ENCODE peak calls at places on chromosomes 2 and 18, in four cellular contexts. One of them, this sample, is unnamed.
A peak's percentile ranks its signal among the peaks of the same experiment; 100 is the strongest.

GRCh38 chr2:229340086-229340760 is 69.1 kb upstream of the PID1 start:
- DNase-seq in osteocyte: no peak
- DNase-seq in neural crest cell: no peak
- DNase-seq in CD8-positive, alpha-beta T cell: no peak
- DNase-seq in this sample: no peak

GRCh38 chr2:64250751-64251405 is 106.7 kb upstream of the PELI1 start:
- DNase-seq in osteocyte: no peak
- DNase-seq in neural crest cell: no peak
- DNase-seq in CD8-positive, alpha-beta T cell: no peak
- DNase-seq in this sample: no peak

GRCh38 chr2:191935247-191935646 is 88.4 kb upstream of the CAVIN2 start:
- DNase-seq in osteocyte: no peak
- DNase-seq in neural crest cell: no peak
- DNase-seq in CD8-positive, alpha-beta T cell: no peak
- DNase-seq in this sample: no peak

GRCh38 chr2:24855703-24856102 is 62.5 kb downstream of the CENPO start:
- DNase-seq in osteocyte: no peak
- DNase-seq in neural crest cell: no peak
- DNase-seq in CD8-positive, alpha-beta T cell: no peak
- DNase-seq in this sample: no peak

GRCh38 chr18:44917865-44918476 is 237.3 kb downstream of the SETBP1 start:
- DNase-seq in osteocyte: no peak
- DNase-seq in neural crest cell: no peak
- DNase-seq in CD8-positive, alpha-beta T cell: no peak
- DNase-seq in this sample: no peak

GRCh38 chr2:234836251-234836650 is 115.6 kb upstream of the SH3BP4 start:
- DNase-seq in osteocyte: no peak
- DNase-seq in neural crest cell: no peak
- DNase-seq in CD8-positive, alpha-beta T cell: no peak
- DNase-seq in this sample: no peak

GRCh38 chr2:29021886-29022285 is 40.8 kb downstream of the TOGARAM2 start:
- DNase-seq in osteocyte: no peak
- DNase-seq in neural crest cell: no peak
- DNase-seq in CD8-positive, alpha-beta T cell: no peak
- DNase-seq in this sample: no peak

GRCh38 chr2:17104454-17104853 is 413.8 kb downstream of the RAD51AP2 start:
- DNase-seq in osteocyte: no peak
- DNase-seq in neural crest cell: no peak
- DNase-seq in CD8-positive, alpha-beta T cell: no peak
- DNase-seq in this sample: no peak

GRCh38 chr2:112607680-112608438 is 23.4 kb downstream of the CHCHD5 start:
- DNase-seq in osteocyte: no peak
- DNase-seq in neural crest cell: no peak
- DNase-seq in CD8-positive, alpha-beta T cell: no peak
- DNase-seq in this sample: no peak

GRCh38 chr18:13376841-13377351 is 158.3 kb downstream of the LDLRAD4 start:
- DNase-seq in osteocyte: peak; percentile 80
- DNase-seq in neural crest cell: no peak
- DNase-seq in CD8-positive, alpha-beta T cell: peak; percentile 78
- DNase-seq in this sample: no peak

GRCh38 chr2:218228366-218229092 is 11.5 kb downstream of the ARPC2 start:
- DNase-seq in osteocyte: no peak
- DNase-seq in neural crest cell: no peak
- DNase-seq in CD8-positive, alpha-beta T cell: no peak
- DNase-seq in this sample: no peak

GRCh38 chr2:109527846-109528705 is 85.7 kb downstream of the SEPTIN10 start:
- DNase-seq in osteocyte: peak; percentile 76
- DNase-seq in neural crest cell: no peak
- DNase-seq in CD8-positive, alpha-beta T cell: peak; percentile 39
- DNase-seq in this sample: no peak

GRCh38 chr2:139626128-139626527 is 845.9 kb upstream of the NXPH2 start:
- DNase-seq in osteocyte: no peak
- DNase-seq in neural crest cell: no peak
- DNase-seq in CD8-positive, alpha-beta T cell: no peak
- DNase-seq in this sample: no peak

GRCh38 chr2:65576861-65577601 is 144.6 kb upstream of the SPRED2 start:
- DNase-seq in osteocyte: no peak
- DNase-seq in neural crest cell: no peak
- DNase-seq in CD8-positive, alpha-beta T cell: no peak
- DNase-seq in this sample: no peak

GRCh38 chr2:37020212-37020886 is 54.0 kb upstream of the STRN start:
- DNase-seq in osteocyte: no peak
- DNase-seq in neural crest cell: no peak
- DNase-seq in CD8-positive, alpha-beta T cell: no peak
- DNase-seq in this sample: no peak

GRCh38 chr2:100819365-100820345 is at the start of gene NPAS2:
- DNase-seq in osteocyte: no peak
- DNase-seq in neural crest cell: peak; percentile 13
- DNase-seq in CD8-positive, alpha-beta T cell: peak; percentile 53
- DNase-seq in this sample: no peak

GRCh38 chr2:100042559-100042958 is 99.8 kb downstream of the AFF3 start:
- DNase-seq in osteocyte: no peak
- DNase-seq in neural crest cell: no peak
- DNase-seq in CD8-positive, alpha-beta T cell: no peak
- DNase-seq in this sample: no peak

GRCh38 chr2:150528861-150529801 is 41.7 kb upstream of the RND3 start:
- DNase-seq in osteocyte: no peak
- DNase-seq in neural crest cell: no peak
- DNase-seq in CD8-positive, alpha-beta T cell: no peak
- DNase-seq in this sample: no peak

GRCh38 chr2:118539290-118539689 is 308.2 kb downstream of the EN1 start:
- DNase-seq in osteocyte: no peak
- DNase-seq in neural crest cell: no peak
- DNase-seq in CD8-positive, alpha-beta T cell: no peak
- DNase-seq in this sample: no peak

GRCh38 chr2:24702800-24703199 is 90.4 kb downstream of the PTRHD1 start:
- DNase-seq in osteocyte: no peak
- DNase-seq in neural crest cell: no peak
- DNase-seq in CD8-positive, alpha-beta T cell: no peak
- DNase-seq in this sample: no peak

GRCh38 chr2:59276033-59276432 is 1034.9 kb upstream of the FANCL start:
- DNase-seq in osteocyte: no peak
- DNase-seq in neural crest cell: no peak
- DNase-seq in CD8-positive, alpha-beta T cell: no peak
- DNase-seq in this sample: no peak
- TF ChIP-seq CTCF in osteocyte: peak; percentile 14
- TF ChIP-seq CTCF in neural crest cell: peak; percentile 50
- TF ChIP-seq CTCF in CD8-positive, alpha-beta T cell: no peak
- TF ChIP-seq CTCF in this sample: no peak

GRCh38 chr2:223797811-223798721 is 39.3 kb downstream of the AP1S3 start:
- DNase-seq in osteocyte: no peak
- DNase-seq in neural crest cell: no peak
- DNase-seq in CD8-positive, alpha-beta T cell: no peak
- DNase-seq in this sample: no peak
- TF ChIP-seq CTCF in osteocyte: peak; percentile 84
- TF ChIP-seq CTCF in neural crest cell: peak; percentile 76
- TF ChIP-seq CTCF in CD8-positive, alpha-beta T cell: no peak
- TF ChIP-seq CTCF in this sample: peak; percentile 72

GRCh38 chr2:159613515-159614336 is 2.6 kb downstream of the BAZ2B start:
- DNase-seq in osteocyte: no peak
- DNase-seq in neural crest cell: no peak
- DNase-seq in CD8-positive, alpha-beta T cell: no peak
- DNase-seq in this sample: no peak

GRCh38 chr2:159608723-159609308 is 7.5 kb downstream of the BAZ2B start:
- DNase-seq in osteocyte: no peak
- DNase-seq in neural crest cell: no peak
- DNase-seq in CD8-positive, alpha-beta T cell: no peak
- DNase-seq in this sample: no peak

GRCh38 chr2:159608108-159608507 is 8.2 kb downstream of the BAZ2B start:
- DNase-seq in osteocyte: no peak
- DNase-seq in neural crest cell: no peak
- DNase-seq in CD8-positive, alpha-beta T cell: no peak
- DNase-seq in this sample: no peak

GRCh38 chr2:159612255-159612901 is 4.0 kb downstream of the BAZ2B start:
- DNase-seq in osteocyte: no peak
- DNase-seq in neural crest cell: no peak
- DNase-seq in CD8-positive, alpha-beta T cell: no peak
- DNase-seq in this sample: no peak

GRCh38 chr2:159609933-159610523 is 6.3 kb downstream of the BAZ2B start:
- DNase-seq in osteocyte: no peak
- DNase-seq in neural crest cell: no peak
- DNase-seq in CD8-positive, alpha-beta T cell: no peak
- DNase-seq in this sample: no peak
- TF ChIP-seq CTCF in osteocyte: no peak
- TF ChIP-seq CTCF in neural crest cell: no peak
- TF ChIP-seq CTCF in CD8-positive, alpha-beta T cell: no peak
- TF ChIP-seq CTCF in this sample: no peak

GRCh38 chr2:174635015-174635593 is 37.5 kb upstream of the WIPF1 start:
- DNase-seq in osteocyte: no peak
- DNase-seq in neural crest cell: no peak
- DNase-seq in CD8-positive, alpha-beta T cell: no peak
- DNase-seq in this sample: no peak
- TF ChIP-seq CTCF in osteocyte: no peak
- TF ChIP-seq CTCF in neural crest cell: no peak
- TF ChIP-seq CTCF in CD8-positive, alpha-beta T cell: no peak
- TF ChIP-seq CTCF in this sample: no peak

DNA sequence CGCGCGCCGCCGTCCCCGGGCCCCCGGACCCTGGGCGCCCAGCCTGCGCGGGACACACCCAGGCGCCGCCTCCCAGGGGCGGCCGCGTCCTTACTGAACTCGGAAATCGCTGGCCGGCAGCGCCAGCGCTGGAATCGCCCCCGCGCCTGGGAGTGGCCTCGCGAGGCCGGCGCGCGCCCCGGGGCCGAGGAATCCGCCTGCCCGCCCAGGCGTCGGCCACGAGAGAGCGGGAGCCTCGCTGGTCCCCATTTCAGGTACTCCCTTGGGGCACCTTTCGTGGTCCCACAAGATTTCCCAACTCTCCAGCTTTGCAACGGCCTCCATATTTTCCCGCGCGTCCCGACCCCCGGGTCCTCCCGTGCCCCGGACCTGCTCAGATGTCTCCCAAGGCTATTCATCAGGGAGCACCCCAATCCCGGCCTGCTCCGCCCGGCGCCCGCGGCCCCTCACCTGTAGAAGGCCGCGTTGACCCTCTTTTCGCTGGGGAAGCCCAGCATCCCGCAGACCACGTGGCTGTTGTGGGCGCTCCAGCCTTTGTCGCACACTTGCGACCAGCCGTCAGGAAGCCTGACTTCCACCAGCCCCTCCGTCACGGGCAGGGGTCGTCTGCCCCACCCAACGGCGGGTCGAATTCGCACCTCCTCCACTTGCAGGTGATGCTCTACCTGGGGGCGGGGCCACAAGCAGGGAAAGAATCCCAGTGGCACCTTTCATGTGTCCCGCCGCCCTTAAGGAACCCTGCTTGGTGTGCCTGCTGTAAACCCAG is 4.6 kb downstream of the LOXL3 start:
- DNase-seq in osteocyte: no peak
- DNase-seq in neural crest cell: peak; percentile 36
- DNase-seq in CD8-positive, alpha-beta T cell: no peak
- DNase-seq in this sample: no peak
- TF ChIP-seq CTCF in osteocyte: no peak
- TF ChIP-seq CTCF in neural crest cell: no peak
- TF ChIP-seq CTCF in CD8-positive, alpha-beta T cell: no peak
- TF ChIP-seq CTCF in this sample: no peak

DNA sequence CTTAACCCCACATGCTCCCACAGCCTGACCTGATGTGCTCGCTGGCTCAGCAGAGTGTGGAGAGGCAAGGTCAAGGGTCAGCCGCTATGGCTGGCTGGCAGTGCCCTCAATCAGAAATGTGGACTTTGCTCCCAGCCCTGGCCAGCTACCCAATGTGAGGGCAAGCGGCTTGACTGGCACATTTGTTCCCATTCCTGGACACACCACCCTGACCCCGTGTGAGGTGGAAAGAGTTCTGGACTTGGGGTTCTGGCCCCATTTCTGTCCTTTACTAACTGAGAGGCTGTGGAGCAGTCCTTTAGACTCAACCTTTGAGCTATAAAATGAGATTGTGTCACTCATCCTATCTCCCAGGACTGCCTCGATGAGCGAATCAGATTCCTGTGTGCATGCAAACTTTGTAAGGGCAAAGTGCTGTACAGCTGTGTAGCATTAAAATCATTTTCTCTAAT is 9.1 kb downstream of the THNSL2 start:
- DNase-seq in osteocyte: no peak
- DNase-seq in neural crest cell: no peak
- DNase-seq in CD8-positive, alpha-beta T cell: no peak
- DNase-seq in this sample: no peak
- TF ChIP-seq CTCF in osteocyte: no peak
- TF ChIP-seq CTCF in neural crest cell: no peak
- TF ChIP-seq CTCF in CD8-positive, alpha-beta T cell: no peak
- TF ChIP-seq CTCF in this sample: no peak

DNA sequence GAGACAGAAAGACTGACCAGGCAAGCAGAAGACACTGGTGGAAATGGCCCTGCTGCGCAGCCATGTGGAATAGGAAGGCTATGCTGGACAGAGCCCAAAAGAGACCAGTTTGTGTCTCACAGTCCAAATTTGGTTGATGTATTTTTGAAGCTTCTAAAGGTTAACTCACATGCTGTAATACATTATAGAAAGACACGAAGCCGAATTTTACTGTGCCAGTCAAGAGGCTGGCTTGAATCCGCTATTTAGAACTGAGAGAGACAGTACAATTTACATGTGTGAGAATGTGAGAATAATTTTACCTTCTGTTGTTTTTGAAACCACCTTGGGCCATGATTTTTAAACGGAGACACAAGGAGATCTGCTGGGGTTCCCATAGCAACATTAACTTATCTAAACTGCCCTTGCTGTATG is 113.6 kb downstream of the METTL8 start:
- DNase-seq in osteocyte: no peak
- DNase-seq in neural crest cell: no peak
- DNase-seq in CD8-positive, alpha-beta T cell: no peak
- DNase-seq in this sample: no peak
- TF ChIP-seq CTCF in osteocyte: no peak
- TF ChIP-seq CTCF in neural crest cell: no peak
- TF ChIP-seq CTCF in CD8-positive, alpha-beta T cell: no peak
- TF ChIP-seq CTCF in this sample: no peak

This sample was measured in natural killer cell.